ENCODE peak calls at places on chromosomes 5 and 9, in eight cellular contexts. One of them, this sample, is unnamed.

GRCh38 chr5:78908173-78908901 is 76.8 kb downstream of the ARSB start:
- DNase-seq in stimulated activated CD4-positive, alpha-beta T cell treated with anti-CD3 and anti-CD28 coated beads, Interleukin-4, amount 100 ng/mL, for 1 hour: no peak
- DNase-seq in activated CD4-positive, alpha-beta T cell treated with anti-CD3 and anti-CD28 coated beads, Interleukin-2, amount 50 U/mL, for 48 hours: no peak
- DNase-seq in cardiac fibroblast: peak; percentile 54
- DNase-seq in activated naive CD4-positive, alpha-beta T cell: no peak
- DNase-seq in K562: no peak
- DNase-seq in activated T-cell treated with anti-CD3 and anti-CD28 coated beads, Interleukin-2, amount 50 U/mL, for 4 hours: no peak
- DNase-seq in NAMALWA: no peak
- DNase-seq in this sample: no peak

GRCh38 chr5:39775458-39776365 is 350.9 kb upstream of the DAB2 start:
- DNase-seq in stimulated activated CD4-positive, alpha-beta T cell treated with anti-CD3 and anti-CD28 coated beads, Interleukin-4, amount 100 ng/mL, for 1 hour: no peak
- DNase-seq in activated CD4-positive, alpha-beta T cell treated with anti-CD3 and anti-CD28 coated beads, Interleukin-2, amount 50 U/mL, for 48 hours: no peak
- DNase-seq in cardiac fibroblast: peak; percentile 74
- DNase-seq in activated naive CD4-positive, alpha-beta T cell: no peak
- DNase-seq in K562: no peak
- DNase-seq in activated T-cell treated with anti-CD3 and anti-CD28 coated beads, Interleukin-2, amount 50 U/mL, for 4 hours: no peak
- DNase-seq in NAMALWA: no peak
- DNase-seq in this sample: no peak

GRCh38 chr9:36423196-36423595 is 23.1 kb upstream of the RNF38 start:
- DNase-seq in stimulated activated CD4-positive, alpha-beta T cell treated with anti-CD3 and anti-CD28 coated beads, Interleukin-4, amount 100 ng/mL, for 1 hour: no peak
- DNase-seq in activated CD4-positive, alpha-beta T cell treated with anti-CD3 and anti-CD28 coated beads, Interleukin-2, amount 50 U/mL, for 48 hours: no peak
- DNase-seq in cardiac fibroblast: no peak
- DNase-seq in activated naive CD4-positive, alpha-beta T cell: no peak
- DNase-seq in K562: no peak
- DNase-seq in activated T-cell treated with anti-CD3 and anti-CD28 coated beads, Interleukin-2, amount 50 U/mL, for 4 hours: no peak
- DNase-seq in NAMALWA: no peak
- DNase-seq in this sample: no peak

GRCh38 chr5:170250810-170251317 is 18.1 kb downstream of the C5orf58 start:
- DNase-seq in stimulated activated CD4-positive, alpha-beta T cell treated with anti-CD3 and anti-CD28 coated beads, Interleukin-4, amount 100 ng/mL, for 1 hour: no peak
- DNase-seq in activated CD4-positive, alpha-beta T cell treated with anti-CD3 and anti-CD28 coated beads, Interleukin-2, amount 50 U/mL, for 48 hours: no peak
- DNase-seq in cardiac fibroblast: no peak
- DNase-seq in activated naive CD4-positive, alpha-beta T cell: no peak
- DNase-seq in K562: no peak
- DNase-seq in activated T-cell treated with anti-CD3 and anti-CD28 coated beads, Interleukin-2, amount 50 U/mL, for 4 hours: no peak
- DNase-seq in NAMALWA: no peak
- DNase-seq in this sample: no peak

GRCh38 chr5:82004511-82004910 is 32.7 kb downstream of the ATG10 start:
- DNase-seq in stimulated activated CD4-positive, alpha-beta T cell treated with anti-CD3 and anti-CD28 coated beads, Interleukin-4, amount 100 ng/mL, for 1 hour: no peak
- DNase-seq in activated CD4-positive, alpha-beta T cell treated with anti-CD3 and anti-CD28 coated beads, Interleukin-2, amount 50 U/mL, for 48 hours: no peak
- DNase-seq in cardiac fibroblast: peak; percentile 22
- DNase-seq in activated naive CD4-positive, alpha-beta T cell: no peak
- DNase-seq in K562: peak; percentile 6
- DNase-seq in activated T-cell treated with anti-CD3 and anti-CD28 coated beads, Interleukin-2, amount 50 U/mL, for 4 hours: no peak
- DNase-seq in NAMALWA: no peak
- DNase-seq in this sample: no peak

GRCh38 chr9:130172161-130172857 is at the start of gene NCS1:
- DNase-seq in stimulated activated CD4-positive, alpha-beta T cell treated with anti-CD3 and anti-CD28 coated beads, Interleukin-4, amount 100 ng/mL, for 1 hour: peak; percentile 61
- DNase-seq in activated CD4-positive, alpha-beta T cell treated with anti-CD3 and anti-CD28 coated beads, Interleukin-2, amount 50 U/mL, for 48 hours: peak; percentile 60
- DNase-seq in cardiac fibroblast: peak; percentile 76
- DNase-seq in activated naive CD4-positive, alpha-beta T cell: peak; percentile 10
- DNase-seq in K562: peak; percentile 80
- DNase-seq in activated T-cell treated with anti-CD3 and anti-CD28 coated beads, Interleukin-2, amount 50 U/mL, for 4 hours: peak; percentile 58
- DNase-seq in NAMALWA: no peak
- DNase-seq in this sample: no peak

GRCh38 chr9:91948423-91949292 is 1.4 kb downstream of the ROR2 start:
- DNase-seq in stimulated activated CD4-positive, alpha-beta T cell treated with anti-CD3 and anti-CD28 coated beads, Interleukin-4, amount 100 ng/mL, for 1 hour: peak; percentile 23
- DNase-seq in activated CD4-positive, alpha-beta T cell treated with anti-CD3 and anti-CD28 coated beads, Interleukin-2, amount 50 U/mL, for 48 hours: peak; percentile 31
- DNase-seq in cardiac fibroblast: peak; percentile 72
- DNase-seq in activated naive CD4-positive, alpha-beta T cell: no peak
- DNase-seq in K562: peak; percentile 91
- DNase-seq in activated T-cell treated with anti-CD3 and anti-CD28 coated beads, Interleukin-2, amount 50 U/mL, for 4 hours: no peak
- DNase-seq in NAMALWA: no peak
- DNase-seq in this sample: no peak

GRCh38 chr9:2634158-2634557 is 12.6 kb downstream of the VLDLR start:
- DNase-seq in stimulated activated CD4-positive, alpha-beta T cell treated with anti-CD3 and anti-CD28 coated beads, Interleukin-4, amount 100 ng/mL, for 1 hour: no peak
- DNase-seq in activated CD4-positive, alpha-beta T cell treated with anti-CD3 and anti-CD28 coated beads, Interleukin-2, amount 50 U/mL, for 48 hours: no peak
- DNase-seq in cardiac fibroblast: no peak
- DNase-seq in activated naive CD4-positive, alpha-beta T cell: no peak
- DNase-seq in K562: no peak
- DNase-seq in activated T-cell treated with anti-CD3 and anti-CD28 coated beads, Interleukin-2, amount 50 U/mL, for 4 hours: no peak
- DNase-seq in NAMALWA: no peak
- DNase-seq in this sample: no peak

GRCh38 chr9:133737071-133737773 is 930 bp downstream of the SARDH start:
- DNase-seq in stimulated activated CD4-positive, alpha-beta T cell treated with anti-CD3 and anti-CD28 coated beads, Interleukin-4, amount 100 ng/mL, for 1 hour: no peak
- DNase-seq in activated CD4-positive, alpha-beta T cell treated with anti-CD3 and anti-CD28 coated beads, Interleukin-2, amount 50 U/mL, for 48 hours: no peak
- DNase-seq in cardiac fibroblast: no peak
- DNase-seq in activated naive CD4-positive, alpha-beta T cell: no peak
- DNase-seq in K562: no peak
- DNase-seq in activated T-cell treated with anti-CD3 and anti-CD28 coated beads, Interleukin-2, amount 50 U/mL, for 4 hours: no peak
- DNase-seq in NAMALWA: no peak
- DNase-seq in this sample: no peak

GRCh38 chr9:99335280-99335679 is 113.2 kb downstream of the SEC61B start:
- DNase-seq in stimulated activated CD4-positive, alpha-beta T cell treated with anti-CD3 and anti-CD28 coated beads, Interleukin-4, amount 100 ng/mL, for 1 hour: no peak
- DNase-seq in activated CD4-positive, alpha-beta T cell treated with anti-CD3 and anti-CD28 coated beads, Interleukin-2, amount 50 U/mL, for 48 hours: no peak
- DNase-seq in cardiac fibroblast: no peak
- DNase-seq in activated naive CD4-positive, alpha-beta T cell: no peak
- DNase-seq in K562: no peak
- DNase-seq in activated T-cell treated with anti-CD3 and anti-CD28 coated beads, Interleukin-2, amount 50 U/mL, for 4 hours: no peak
- DNase-seq in NAMALWA: no peak
- DNase-seq in this sample: no peak

GRCh38 chr5:152568101-152568500 is 163.0 kb upstream of the NMUR2 start:
- DNase-seq in stimulated activated CD4-positive, alpha-beta T cell treated with anti-CD3 and anti-CD28 coated beads, Interleukin-4, amount 100 ng/mL, for 1 hour: no peak
- DNase-seq in activated CD4-positive, alpha-beta T cell treated with anti-CD3 and anti-CD28 coated beads, Interleukin-2, amount 50 U/mL, for 48 hours: no peak
- DNase-seq in cardiac fibroblast: no peak
- DNase-seq in activated naive CD4-positive, alpha-beta T cell: no peak
- DNase-seq in K562: no peak
- DNase-seq in activated T-cell treated with anti-CD3 and anti-CD28 coated beads, Interleukin-2, amount 50 U/mL, for 4 hours: no peak
- DNase-seq in NAMALWA: no peak
- DNase-seq in this sample: no peak

GRCh38 chr5:130762031-130762430 is 403.0 kb downstream of the HINT1 start:
- DNase-seq in stimulated activated CD4-positive, alpha-beta T cell treated with anti-CD3 and anti-CD28 coated beads, Interleukin-4, amount 100 ng/mL, for 1 hour: no peak
- DNase-seq in activated CD4-positive, alpha-beta T cell treated with anti-CD3 and anti-CD28 coated beads, Interleukin-2, amount 50 U/mL, for 48 hours: no peak
- DNase-seq in cardiac fibroblast: no peak
- DNase-seq in activated naive CD4-positive, alpha-beta T cell: no peak
- DNase-seq in K562: no peak
- DNase-seq in activated T-cell treated with anti-CD3 and anti-CD28 coated beads, Interleukin-2, amount 50 U/mL, for 4 hours: no peak
- DNase-seq in NAMALWA: no peak
- DNase-seq in this sample: no peak

This sample was measured in naive thymus-derived CD8-positive, alpha-beta T cell.